ENCODE peak calls at places on chromosomes 6 and 20, in eight cellular contexts. One of them, this sample, is unnamed.

GRCh38 chr20:31881945-31882344 is 11.5 kb downstream of the TTLL9 start:
- DNase-seq in A549: no peak
- DNase-seq in HepG2: no peak
- DNase-seq in HCT116: no peak
- DNase-seq in endothelial cell of umbilical vein: no peak
- DNase-seq in GM12878: no peak
- DNase-seq in H1: no peak
- DNase-seq in K562: no peak
- DNase-seq in this sample: no peak

GRCh38 chr6:121595646-121596045 is 160.2 kb downstream of the GJA1 start:
- DNase-seq in A549: no peak
- DNase-seq in HepG2: no peak
- DNase-seq in HCT116: no peak
- DNase-seq in endothelial cell of umbilical vein: no peak
- DNase-seq in GM12878: no peak
- DNase-seq in H1: no peak
- DNase-seq in K562: no peak
- DNase-seq in this sample: no peak

GRCh38 chr20:61253264-61253639 is 1.2 kb downstream of the CDH4 start:
- DNase-seq in A549: peak; percentile 60
- DNase-seq in HepG2: no peak
- DNase-seq in HCT116: no peak
- DNase-seq in endothelial cell of umbilical vein: no peak
- DNase-seq in GM12878: no peak
- DNase-seq in H1: peak; percentile 65
- DNase-seq in K562: no peak
- DNase-seq in this sample: no peak

GRCh38 chr6:30915591-30915946 is 1.5 kb downstream of the VARS2 start:
- DNase-seq in A549: peak; percentile 79
- DNase-seq in HepG2: peak; percentile 76
- DNase-seq in HCT116: peak; percentile 55
- DNase-seq in endothelial cell of umbilical vein: peak; percentile 75
- DNase-seq in GM12878: no peak
- DNase-seq in H1: no peak
- DNase-seq in K562: peak; percentile 72
- DNase-seq in this sample: peak; percentile 74

GRCh38 chr20:56001106-56001785 is 4.1 kb downstream of the CBLN4 start:
- DNase-seq in A549: no peak
- DNase-seq in HepG2: peak; percentile 12
- DNase-seq in HCT116: no peak
- DNase-seq in endothelial cell of umbilical vein: no peak
- DNase-seq in GM12878: no peak
- DNase-seq in H1: no peak
- DNase-seq in K562: no peak
- DNase-seq in this sample: no peak

GRCh38 chr6:44667226-44667625 is 279.7 kb downstream of the CDC5L start:
- DNase-seq in A549: no peak
- DNase-seq in HepG2: peak; percentile 20
- DNase-seq in HCT116: peak; percentile 13
- DNase-seq in endothelial cell of umbilical vein: no peak
- DNase-seq in GM12878: no peak
- DNase-seq in H1: peak; percentile 47
- DNase-seq in K562: no peak
- DNase-seq in this sample: no peak

GRCh38 chr6:55578537-55579363 is at the start of gene HMGCLL1:
- DNase-seq in A549: peak; percentile 31
- DNase-seq in HepG2: no peak
- DNase-seq in HCT116: no peak
- DNase-seq in endothelial cell of umbilical vein: peak; percentile 5
- DNase-seq in GM12878: no peak
- DNase-seq in H1: peak; percentile 88
- DNase-seq in K562: no peak
- DNase-seq in this sample: no peak

GRCh38 chr6:82612475-82612874 is 248.9 kb downstream of the TPBG start:
- DNase-seq in A549: no peak
- DNase-seq in HepG2: no peak
- DNase-seq in HCT116: no peak
- DNase-seq in endothelial cell of umbilical vein: no peak
- DNase-seq in GM12878: no peak
- DNase-seq in H1: no peak
- DNase-seq in K562: no peak
- DNase-seq in this sample: no peak

GRCh38 chr20:11544029-11544678 is 373.5 kb upstream of the BTBD3 start:
- DNase-seq in A549: peak; percentile 55
- DNase-seq in HepG2: peak; percentile 72
- DNase-seq in HCT116: peak; percentile 64
- DNase-seq in endothelial cell of umbilical vein: peak; percentile 74
- DNase-seq in GM12878: peak; percentile 40
- DNase-seq in H1: no peak
- DNase-seq in K562: no peak
- DNase-seq in this sample: peak; percentile 69

GRCh38 chr6:28794175-28795002 is 129.4 kb downstream of the TRIM27 start:
- DNase-seq in A549: no peak
- DNase-seq in HepG2: peak; percentile 29
- DNase-seq in HCT116: no peak
- DNase-seq in endothelial cell of umbilical vein: peak; percentile 29
- DNase-seq in GM12878: no peak
- DNase-seq in H1: no peak
- DNase-seq in K562: peak; percentile 46
- DNase-seq in this sample: peak; percentile 85

GRCh38 chr6:5728726-5729434 is 277.8 kb downstream of the NRN1 start:
- DNase-seq in A549: no peak
- DNase-seq in HepG2: no peak
- DNase-seq in HCT116: no peak
- DNase-seq in endothelial cell of umbilical vein: peak; percentile 31
- DNase-seq in GM12878: no peak
- DNase-seq in H1: no peak
- DNase-seq in K562: no peak
- DNase-seq in this sample: peak; percentile 61

GRCh38 chr20:38926934-38927616 is 858 bp downstream of the FAM83D start:
- DNase-seq in A549: no peak
- DNase-seq in HepG2: no peak
- DNase-seq in HCT116: no peak
- DNase-seq in endothelial cell of umbilical vein: peak; percentile 35
- DNase-seq in GM12878: no peak
- DNase-seq in H1: peak; percentile 51
- DNase-seq in K562: peak; percentile 30
- DNase-seq in this sample: no peak

DNA sequence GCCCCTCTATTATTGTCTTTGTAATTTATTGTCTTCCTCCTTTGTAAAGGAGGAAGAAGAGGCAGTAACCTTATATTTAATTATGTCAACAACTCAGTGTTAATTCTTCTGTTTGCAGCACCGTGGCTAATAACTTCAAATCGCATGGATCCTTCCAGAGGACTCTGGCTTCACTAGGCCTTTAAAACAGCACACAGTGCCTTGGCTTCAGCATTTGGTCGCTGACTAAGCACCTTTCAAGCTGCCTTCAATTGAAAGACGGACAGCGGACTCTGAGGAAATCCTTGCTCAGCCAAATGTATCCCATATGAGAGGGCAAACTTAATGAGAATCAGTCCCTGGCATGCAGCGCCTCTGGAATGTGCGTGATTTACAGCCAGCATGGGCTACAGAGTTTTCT is 64.2 kb downstream of the SGK1 start:
- DNase-seq in A549: no peak
- DNase-seq in HepG2: peak; percentile 41
- DNase-seq in HCT116: no peak
- DNase-seq in endothelial cell of umbilical vein: no peak
- DNase-seq in GM12878: no peak
- DNase-seq in H1: no peak
- DNase-seq in K562: no peak
- DNase-seq in this sample: no peak
- TF ChIP-seq MAX in A549: no peak
- TF ChIP-seq MAX in HepG2: no peak
- TF ChIP-seq MAX in HCT116: no peak
- TF ChIP-seq MAX in endothelial cell of umbilical vein: no peak
- TF ChIP-seq MAX in GM12878: no peak
- TF ChIP-seq MAX in H1: no peak
- TF ChIP-seq MAX in K562: no peak
- TF ChIP-seq MAX in this sample: no peak

GRCh38 chr6:104896914-104897313 is 37.2 kb upstream of the HACE1 start:
- DNase-seq in A549: peak; percentile 2
- DNase-seq in HepG2: no peak
- DNase-seq in HCT116: no peak
- DNase-seq in endothelial cell of umbilical vein: peak; percentile 9
- DNase-seq in GM12878: no peak
- DNase-seq in H1: no peak
- DNase-seq in K562: no peak
- DNase-seq in this sample: no peak
- TF ChIP-seq CTCF in A549: peak; percentile 45
- TF ChIP-seq CTCF in HepG2: no peak
- TF ChIP-seq CTCF in HCT116: peak; percentile 17
- TF ChIP-seq CTCF in endothelial cell of umbilical vein: no peak
- TF ChIP-seq CTCF in GM12878: peak; percentile 8
- TF ChIP-seq CTCF in H1: no peak
- TF ChIP-seq CTCF in K562: no peak
- TF ChIP-seq CTCF in this sample: no peak

GRCh38 chr6:109095036-109095820 is at the start of gene CEP57L1:
- DNase-seq in A549: peak; percentile 69
- DNase-seq in HepG2: peak; percentile 93
- DNase-seq in HCT116: peak; percentile 94
- DNase-seq in endothelial cell of umbilical vein: peak; percentile 99
- DNase-seq in GM12878: peak; percentile 88
- DNase-seq in H1: peak; percentile 98
- DNase-seq in K562: peak; percentile 75
- DNase-seq in this sample: peak; percentile 98
- TF ChIP-seq POLR2A in A549: peak; percentile 39
- TF ChIP-seq POLR2A in HepG2: peak; percentile 52
- TF ChIP-seq POLR2A in HCT116: peak; percentile 73
- TF ChIP-seq POLR2A in endothelial cell of umbilical vein: peak; percentile 87
- TF ChIP-seq POLR2A in GM12878: peak; percentile 84
- TF ChIP-seq POLR2A in H1: no peak
- TF ChIP-seq POLR2A in K562: peak; percentile 80
- TF ChIP-seq POLR2A in this sample: peak; percentile 65

DNA sequence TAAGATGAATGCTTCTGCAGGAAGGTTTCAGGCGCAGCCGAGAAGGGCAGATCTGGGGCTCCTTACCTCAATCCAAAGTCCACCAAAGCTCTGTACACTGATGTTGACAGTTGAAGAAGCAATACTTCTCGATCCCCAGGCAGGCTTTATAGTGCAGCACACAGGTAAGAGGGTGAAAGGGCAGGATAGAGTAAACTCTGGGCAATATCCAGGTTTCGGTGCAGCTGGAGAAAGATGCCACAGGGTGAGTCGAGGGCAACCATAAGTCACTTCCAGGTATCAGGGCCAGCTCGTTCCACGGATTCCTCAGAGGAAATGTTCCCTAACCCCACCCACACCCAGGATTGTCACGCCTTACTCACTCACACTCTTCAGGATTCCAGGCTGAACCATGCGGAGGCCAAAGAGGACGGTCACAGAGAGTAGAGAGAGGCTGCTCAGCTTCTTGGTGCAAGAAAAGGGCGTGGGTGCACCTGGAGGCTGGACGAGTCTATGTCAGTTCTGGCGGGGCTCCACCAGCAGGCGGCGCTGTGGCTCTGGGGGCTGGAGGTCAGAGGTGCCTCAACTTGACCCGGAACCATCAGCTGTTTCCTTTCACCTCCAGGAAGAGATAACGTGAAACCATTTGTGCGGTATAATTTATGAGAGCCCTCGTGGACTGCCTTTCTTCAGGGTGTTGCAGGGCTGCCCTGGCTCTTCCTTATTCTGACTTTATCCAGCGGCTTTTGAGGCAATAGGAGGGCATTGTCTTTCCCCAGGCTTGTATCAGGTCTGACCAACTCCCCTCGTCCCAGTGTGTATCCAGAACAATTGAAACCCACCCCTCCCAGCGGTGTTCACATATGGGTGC is 14.4 kb upstream of the WFDC12 start:
- DNase-seq in A549: peak; percentile 31
- DNase-seq in HepG2: peak; percentile 34
- DNase-seq in HCT116: peak; percentile 21
- DNase-seq in endothelial cell of umbilical vein: peak; percentile 4
- DNase-seq in GM12878: no peak
- DNase-seq in H1: peak; percentile 99
- DNase-seq in K562: peak; percentile 83
- DNase-seq in this sample: peak; percentile 79
- TF ChIP-seq MAX in A549: no peak
- TF ChIP-seq MAX in HepG2: no peak
- TF ChIP-seq MAX in HCT116: no peak
- TF ChIP-seq MAX in endothelial cell of umbilical vein: no peak
- TF ChIP-seq MAX in GM12878: no peak
- TF ChIP-seq MAX in H1: no peak
- TF ChIP-seq MAX in K562: no peak
- TF ChIP-seq MAX in this sample: no peak

DNA sequence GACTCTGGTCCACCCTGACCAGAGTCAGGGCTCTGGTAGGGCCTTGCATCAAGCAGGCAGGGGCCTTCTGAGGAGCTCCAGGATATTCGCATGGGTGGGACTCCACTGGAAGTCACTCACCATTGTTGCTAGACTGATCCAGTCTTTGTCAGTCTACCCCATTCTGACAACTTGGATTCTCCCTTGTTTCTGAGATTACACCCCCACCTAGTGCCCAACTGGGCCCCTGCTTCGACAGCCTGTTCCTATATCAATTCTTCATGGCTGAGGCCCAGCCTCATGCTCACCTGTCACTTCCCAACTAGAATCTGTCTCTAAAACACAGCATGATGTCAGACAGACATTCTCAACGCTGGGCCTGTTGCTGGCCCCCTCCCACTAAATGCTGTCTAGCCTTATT is 5.2 kb downstream of the SLC35D3 start:
- DNase-seq in A549: peak; percentile 32
- DNase-seq in HepG2: peak; percentile 10
- DNase-seq in HCT116: peak; percentile 7
- DNase-seq in endothelial cell of umbilical vein: peak; percentile 17
- DNase-seq in GM12878: no peak
- DNase-seq in H1: peak; percentile 57
- DNase-seq in K562: no peak
- DNase-seq in this sample: peak; percentile 59
- TF ChIP-seq CTCF in A549: peak; percentile 30
- TF ChIP-seq CTCF in HepG2: peak; percentile 62
- TF ChIP-seq CTCF in HCT116: peak; percentile 41
- TF ChIP-seq CTCF in endothelial cell of umbilical vein: peak; percentile 39
- TF ChIP-seq CTCF in GM12878: peak; percentile 50
- TF ChIP-seq CTCF in H1: peak; percentile 44
- TF ChIP-seq CTCF in K562: peak; percentile 78
- TF ChIP-seq CTCF in this sample: peak; percentile 65

GRCh38 chr20:4736875-4737274 is 15.2 kb downstream of the PRND start:
- DNase-seq in A549: no peak
- DNase-seq in HepG2: no peak
- DNase-seq in HCT116: no peak
- DNase-seq in endothelial cell of umbilical vein: no peak
- DNase-seq in GM12878: no peak
- DNase-seq in H1: no peak
- DNase-seq in K562: no peak
- DNase-seq in this sample: no peak
- TF ChIP-seq POLR2A in A549: no peak
- TF ChIP-seq POLR2A in HepG2: no peak
- TF ChIP-seq POLR2A in HCT116: no peak
- TF ChIP-seq POLR2A in endothelial cell of umbilical vein: no peak
- TF ChIP-seq POLR2A in GM12878: no peak
- TF ChIP-seq POLR2A in H1: no peak
- TF ChIP-seq POLR2A in K562: no peak
- TF ChIP-seq POLR2A in this sample: no peak